ENCODE peak calls at places on chromosomes 12 and 14, in nine cellular contexts. B, H, U, S, O, Q, J, Z and T are unnamed samples.
A peak's percentile ranks its signal among the peaks of the same experiment; 100 is the strongest.

GRCh38 chr12:53989227-53990113 is 4.5 kb downstream of the HOXC10 start:
- DNase-seq in B (peak; percentile 77), H (no peak), Q (no peak), S (no peak), J (no peak), O (no peak), Z (peak; percentile 61), U (no peak), T (peak; percentile 23)

GRCh38 chr12:58302487-58303011 is 361.2 kb downstream of the ATP23 start:
- DNase-seq in Q (no peak), O (peak; percentile 40), U (no peak), S (peak; percentile 43), B (no peak), H (peak; percentile 17), J (no peak), Z (no peak), T (no peak)

GRCh38 chr12:6273209-6273928 is 37.1 kb upstream of the PLEKHG6 start:
- DNase-seq in S (no peak), B (no peak), O (no peak), H (no peak), Z (no peak), Q (no peak), J (no peak), U (no peak), T (no peak)

GRCh38 chr12:9588749-9589148 is 19.0 kb downstream of the KLRB1 start:
- DNase-seq in Z (no peak), J (no peak), O (no peak), S (no peak), U (no peak), Q (no peak), H (no peak), B (no peak), T (no peak)

GRCh38 chr12:29889737-29890136 is 106.0 kb upstream of the TMTC1 start:
- DNase-seq in J (no peak), Q (no peak), O (peak; percentile 4), S (peak; percentile 71), B (peak; percentile 28), H (peak; percentile 80), U (no peak), Z (peak; percentile 72), T (no peak)

GRCh38 chr14:21215879-21216251 is 53.4 kb downstream of the HNRNPC start:
- DNase-seq in Z (no peak), J (no peak), Q (peak; percentile 34), B (no peak), H (no peak), S (no peak), O (no peak), U (no peak), T (peak; percentile 20)

GRCh38 chr12:98355322-98355721 is 160.1 kb upstream of the TMPO start:
- DNase-seq in O (no peak), S (no peak), U (no peak), H (no peak), J (no peak), B (no peak), Q (no peak), Z (no peak), T (no peak)

GRCh38 chr14:50726372-50727107 is 58.4 kb upstream of the SAV1 start:
- DNase-seq in U (no peak), B (no peak), Z (peak; percentile 81), O (no peak), S (no peak), H (no peak), Q (no peak), J (no peak), T (no peak)

GRCh38 chr12:10385181-10385613 is 4.6 kb downstream of the KLRK1 start:
- DNase-seq in O (no peak), H (no peak), B (no peak), J (no peak), U (no peak), Z (peak; percentile 93), S (no peak), Q (no peak), T (no peak)

GRCh38 chr14:51370758-51371386 is 130.8 kb downstream of the TMX1 start:
- DNase-seq in S (no peak), J (no peak), Q (no peak), H (no peak), B (no peak), Z (no peak), U (no peak), O (no peak), T (no peak)

GRCh38 chr12:91356405-91356804 is 173.8 kb upstream of the DCN start:
- DNase-seq in O (no peak), U (no peak), B (no peak), Z (peak; percentile 14), H (no peak), Q (no peak), J (no peak), S (no peak), T (no peak)

GRCh38 chr12:130375296-130375695 is 37.6 kb downstream of the PIWIL1 start:
- DNase-seq in Q (no peak), B (no peak), Z (no peak), J (no peak), H (no peak), S (no peak), U (no peak), O (no peak), T (no peak)

GRCh38 chr12:84920331-84920730 is 7.7 kb upstream of the SLC6A15 start:
- DNase-seq in U (no peak), B (no peak), S (no peak), H (no peak), Z (no peak), Q (no peak), O (no peak), J (no peak), T (no peak)

GRCh38 chr12:132776816-132777568 is 15.4 kb upstream of the ANKLE2 start:
- DNase-seq in Q (no peak), Z (peak; percentile 87), U (no peak), J (no peak), O (peak; percentile 92), H (peak; percentile 42), S (no peak), B (no peak), T (no peak)

GRCh38 chr14:22163051-22163450 is 426.0 kb downstream of the DAD1 start:
- DNase-seq in U (no peak), H (no peak), S (no peak), Z (peak; percentile 42), Q (no peak), B (peak; percentile 27), O (no peak), J (no peak), T (no peak)

GRCh38 chr14:100004392-100004791 is 60.8 kb upstream of the EVL start:
- DNase-seq in H (no peak), Q (no peak), U (no peak), J (no peak), O (peak; percentile 20), B (no peak), Z (no peak), S (no peak), T (no peak)